ENCODE peak calls at places on chromosomes 2 and 18, in six cellular contexts. One of them, this sample, is unnamed.
A peak's percentile ranks its signal among the peaks of the same experiment; 100 is the strongest.

GRCh38 chr2:7269993-7270392 is 352.8 kb downstream of the RNF144A start:
- DNase-seq in heart left ventricle: no peak
- DNase-seq in sigmoid colon: no peak
- DNase-seq in RWPE2: no peak
- DNase-seq in hepatocyte: no peak
- DNase-seq in transverse colon: no peak
- DNase-seq in this sample: no peak

GRCh38 chr2:209969692-209970091 is 32.7 kb upstream of the RPE start:
- DNase-seq in heart left ventricle: no peak
- DNase-seq in sigmoid colon: no peak
- DNase-seq in RWPE2: no peak
- DNase-seq in hepatocyte: no peak
- DNase-seq in transverse colon: no peak
- DNase-seq in this sample: no peak

GRCh38 chr2:203240491-203240890 is 1.7 kb downstream of the CYP20A1 start:
- DNase-seq in heart left ventricle: no peak
- DNase-seq in sigmoid colon: no peak
- DNase-seq in RWPE2: no peak
- DNase-seq in hepatocyte: no peak
- DNase-seq in transverse colon: no peak
- DNase-seq in this sample: no peak

GRCh38 chr2:69017080-69017479 is 4.1 kb downstream of the ANTXR1 start:
- DNase-seq in heart left ventricle: no peak
- DNase-seq in sigmoid colon: peak; percentile 39
- DNase-seq in RWPE2: no peak
- DNase-seq in hepatocyte: peak; percentile 42
- DNase-seq in transverse colon: no peak
- DNase-seq in this sample: no peak

GRCh38 chr2:62672601-62673000 is 32.9 kb upstream of the EHBP1 start:
- DNase-seq in heart left ventricle: peak; percentile 28
- DNase-seq in sigmoid colon: no peak
- DNase-seq in RWPE2: no peak
- DNase-seq in hepatocyte: peak; percentile 56
- DNase-seq in transverse colon: no peak
- DNase-seq in this sample: no peak

GRCh38 chr18:79248495-79249078 is 147.1 kb upstream of the NFATC1 start:
- DNase-seq in heart left ventricle: no peak
- DNase-seq in sigmoid colon: no peak
- DNase-seq in RWPE2: no peak
- DNase-seq in hepatocyte: no peak
- DNase-seq in transverse colon: no peak
- DNase-seq in this sample: no peak

GRCh38 chr2:153232474-153232873 is 246.1 kb downstream of the RPRM start:
- DNase-seq in heart left ventricle: no peak
- DNase-seq in sigmoid colon: no peak
- DNase-seq in RWPE2: no peak
- DNase-seq in hepatocyte: no peak
- DNase-seq in transverse colon: no peak
- DNase-seq in this sample: no peak

GRCh38 chr2:109690822-109691541 is 76.8 kb downstream of the SOWAHC start:
- DNase-seq in heart left ventricle: peak; percentile 61
- DNase-seq in sigmoid colon: peak; percentile 88
- DNase-seq in RWPE2: no peak
- DNase-seq in hepatocyte: peak; percentile 76
- DNase-seq in transverse colon: peak; percentile 84
- DNase-seq in this sample: no peak

GRCh38 chr18:47457614-47458013 is 206.2 kb upstream of the SKOR2 start:
- DNase-seq in heart left ventricle: no peak
- DNase-seq in sigmoid colon: no peak
- DNase-seq in RWPE2: no peak
- DNase-seq in hepatocyte: no peak
- DNase-seq in transverse colon: peak; percentile 10
- DNase-seq in this sample: no peak

GRCh38 chr2:86439879-86440630 is 1.1 kb upstream of the KDM3A start:
- DNase-seq in heart left ventricle: no peak
- DNase-seq in sigmoid colon: no peak
- DNase-seq in RWPE2: no peak
- DNase-seq in hepatocyte: no peak
- DNase-seq in transverse colon: no peak
- DNase-seq in this sample: no peak

GRCh38 chr2:26562811-26563645 is 78.1 kb downstream of the CIB4 start:
- DNase-seq in heart left ventricle: peak; percentile 17
- DNase-seq in sigmoid colon: peak; percentile 68
- DNase-seq in RWPE2: peak; percentile 29
- DNase-seq in hepatocyte: no peak
- DNase-seq in transverse colon: peak; percentile 36
- DNase-seq in this sample: no peak

GRCh38 chr18:46660955-46661749 is 4.1 kb upstream of the LOXHD1 start:
- DNase-seq in heart left ventricle: no peak
- DNase-seq in sigmoid colon: no peak
- DNase-seq in RWPE2: no peak
- DNase-seq in hepatocyte: peak; percentile 35
- DNase-seq in transverse colon: no peak
- DNase-seq in this sample: no peak

GRCh38 chr2:172079838-172080640 is 5.3 kb upstream of the DLX1 start:
- DNase-seq in heart left ventricle: no peak
- DNase-seq in sigmoid colon: no peak
- DNase-seq in RWPE2: no peak
- DNase-seq in hepatocyte: no peak
- DNase-seq in transverse colon: no peak
- DNase-seq in this sample: no peak

GRCh38 chr2:241841181-241842066 is 17.3 kb downstream of the PDCD1 start:
- DNase-seq in heart left ventricle: peak; percentile 42
- DNase-seq in sigmoid colon: peak; percentile 58
- DNase-seq in RWPE2: no peak
- DNase-seq in hepatocyte: no peak
- DNase-seq in transverse colon: no peak
- DNase-seq in this sample: no peak

GRCh38 chr2:31318360-31319336 is 84.7 kb downstream of the EHD3 start:
- DNase-seq in heart left ventricle: peak; percentile 45
- DNase-seq in sigmoid colon: peak; percentile 70
- DNase-seq in RWPE2: no peak
- DNase-seq in hepatocyte: no peak
- DNase-seq in transverse colon: peak; percentile 49
- DNase-seq in this sample: no peak

GRCh38 chr2:28231110-28231621 is 161.5 kb upstream of the FOSL2 start:
- DNase-seq in heart left ventricle: peak; percentile 63
- DNase-seq in sigmoid colon: no peak
- DNase-seq in RWPE2: no peak
- DNase-seq in hepatocyte: no peak
- DNase-seq in transverse colon: no peak
- DNase-seq in this sample: no peak

GRCh38 chr2:126399001-126399400 is 257.0 kb upstream of the GYPC start:
- DNase-seq in heart left ventricle: no peak
- DNase-seq in sigmoid colon: no peak
- DNase-seq in RWPE2: no peak
- DNase-seq in hepatocyte: no peak
- DNase-seq in transverse colon: no peak
- DNase-seq in this sample: no peak
- TF ChIP-seq CTCF in heart left ventricle: no peak
- TF ChIP-seq CTCF in sigmoid colon: no peak
- TF ChIP-seq CTCF in RWPE2: no peak
- TF ChIP-seq CTCF in hepatocyte: no peak
- TF ChIP-seq CTCF in transverse colon: no peak
- TF ChIP-seq CTCF in this sample: no peak

DNA sequence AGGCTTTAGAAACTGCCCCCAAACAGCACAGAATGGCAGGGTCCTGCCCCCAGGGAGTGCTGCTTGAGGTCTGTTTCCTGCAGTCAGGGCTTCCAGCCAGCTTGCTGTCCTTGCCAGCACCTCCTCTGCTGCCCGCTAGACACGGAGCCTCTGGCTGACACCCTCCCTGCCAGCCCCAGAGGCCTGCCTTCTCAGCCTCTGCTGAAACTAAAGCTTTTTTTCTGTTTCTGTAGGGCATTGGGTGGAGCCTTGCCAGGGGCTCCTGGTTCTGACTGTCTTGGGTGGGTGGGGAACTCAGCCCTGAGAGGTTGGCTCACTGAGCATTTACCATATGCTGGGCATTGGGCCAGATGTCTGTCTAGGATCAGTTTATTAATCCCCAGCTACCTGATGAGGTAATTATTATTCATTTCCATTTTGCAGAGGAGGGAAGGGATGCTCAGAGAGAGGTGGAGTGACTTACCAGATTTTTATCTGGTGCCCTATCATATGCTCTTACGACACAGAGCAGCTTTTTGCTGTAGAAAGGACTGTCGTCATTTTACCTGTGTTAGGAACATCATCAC is 35.4 kb downstream of the INPP4A start:
- DNase-seq in heart left ventricle: peak; percentile 85
- DNase-seq in sigmoid colon: peak; percentile 84
- DNase-seq in RWPE2: peak; percentile 95
- DNase-seq in hepatocyte: peak; percentile 69
- DNase-seq in transverse colon: peak; percentile 67
- DNase-seq in this sample: no peak
- H3K4me3 ChIP-seq in heart left ventricle: no peak overlapping the region
- H3K4me3 ChIP-seq in sigmoid colon: no peak overlapping the region
- H3K4me3 ChIP-seq in RWPE2: no peak overlapping the region
- H3K4me3 ChIP-seq in hepatocyte: no peak overlapping the region
- H3K4me3 ChIP-seq in transverse colon: no peak overlapping the region
- H3K4me3 ChIP-seq in this sample: no peak overlapping the region

DNA sequence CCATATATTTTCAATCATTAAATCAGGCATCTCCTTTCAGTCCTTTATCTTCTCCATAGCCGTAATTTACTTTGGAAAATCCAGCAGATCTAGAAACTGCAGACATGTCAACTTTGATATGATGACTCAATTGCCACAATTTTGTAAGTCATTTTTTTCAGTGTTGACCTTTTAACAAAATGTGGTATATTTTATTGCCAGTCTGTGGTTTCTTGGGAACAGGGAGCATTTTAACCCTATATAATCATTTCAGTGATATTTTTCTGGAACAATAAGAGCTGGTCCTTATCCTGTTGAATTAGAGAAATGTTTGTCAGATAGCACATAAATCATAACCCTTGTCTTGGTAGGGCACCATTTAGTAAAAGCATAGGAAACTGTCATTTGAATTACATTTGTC is 90.9 kb upstream of the UBXN4 start:
- DNase-seq in heart left ventricle: no peak
- DNase-seq in sigmoid colon: no peak
- DNase-seq in RWPE2: no peak
- DNase-seq in hepatocyte: no peak
- DNase-seq in transverse colon: no peak
- DNase-seq in this sample: no peak
- H3K36me3 ChIP-seq in heart left ventricle: peaks cover 5% of the 10 kb centered on the region
- H3K36me3 ChIP-seq in sigmoid colon: peaks cover 4% of the 10 kb centered on the region
- H3K36me3 ChIP-seq in RWPE2: peaks cover 65% of the 10 kb centered on the region
- H3K36me3 ChIP-seq in hepatocyte: no peaks in the 10 kb centered on the region
- H3K36me3 ChIP-seq in transverse colon: peaks cover 7% of the 10 kb centered on the region
- H3K36me3 ChIP-seq in this sample: no peaks in the 10 kb centered on the region

GRCh38 chr2:127778850-127779249 is 32.1 kb downstream of the WDR33 start:
- DNase-seq in heart left ventricle: no peak
- DNase-seq in sigmoid colon: no peak
- DNase-seq in RWPE2: no peak
- DNase-seq in hepatocyte: no peak
- DNase-seq in transverse colon: no peak
- DNase-seq in this sample: no peak
- TF ChIP-seq CTCF in heart left ventricle: no peak
- TF ChIP-seq CTCF in sigmoid colon: no peak
- TF ChIP-seq CTCF in RWPE2: no peak
- TF ChIP-seq CTCF in hepatocyte: no peak
- TF ChIP-seq CTCF in transverse colon: no peak
- TF ChIP-seq CTCF in this sample: no peak

DNA sequence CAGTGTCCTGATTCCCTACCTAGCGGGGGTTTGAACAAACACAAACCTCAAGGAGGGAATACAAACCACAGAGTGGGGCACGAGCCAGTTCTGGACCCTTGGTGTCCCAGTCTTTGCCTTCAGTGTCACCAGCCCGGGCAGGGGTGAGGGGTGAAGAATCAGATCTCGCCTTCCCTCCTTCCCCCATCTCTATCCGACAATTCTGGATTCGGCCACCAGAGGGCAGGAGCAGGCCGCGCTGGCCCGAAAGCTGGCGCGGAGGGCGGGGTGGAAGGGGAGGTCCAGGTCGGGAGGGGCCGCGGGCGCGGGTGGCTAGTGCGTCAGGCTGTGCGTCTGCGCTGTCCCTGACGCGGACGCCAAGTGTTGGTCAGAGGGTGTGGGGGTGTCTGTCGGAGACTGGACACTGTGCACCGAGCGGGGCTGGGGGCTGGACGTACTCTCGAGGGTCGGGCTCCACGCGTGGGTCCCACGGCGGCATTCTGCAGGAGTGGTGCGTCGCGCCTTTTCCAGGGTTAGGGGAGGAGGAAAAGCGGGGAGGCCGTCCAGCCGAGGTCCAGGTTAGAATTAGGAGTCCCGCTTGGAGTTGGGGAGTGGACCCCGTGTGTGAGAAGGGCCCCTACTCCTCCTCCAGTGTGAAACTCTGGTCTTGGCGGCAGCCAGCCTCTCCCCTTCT is 2.9 kb upstream of the CRYBA2 start:
- DNase-seq in heart left ventricle: peak; percentile 87
- DNase-seq in sigmoid colon: peak; percentile 94
- DNase-seq in RWPE2: peak; percentile 87
- DNase-seq in hepatocyte: peak; percentile 94
- DNase-seq in transverse colon: peak; percentile 93
- DNase-seq in this sample: no peak
- H3K4me3 ChIP-seq in heart left ventricle: peak overlapping the region; percentile 37
- H3K4me3 ChIP-seq in sigmoid colon: peak overlapping the region; percentile 28
- H3K4me3 ChIP-seq in RWPE2: peak overlapping the region; percentile 18
- H3K4me3 ChIP-seq in hepatocyte: no peak overlapping the region
- H3K4me3 ChIP-seq in transverse colon: no peak overlapping the region
- H3K4me3 ChIP-seq in this sample: peak overlapping the region; percentile 40

DNA sequence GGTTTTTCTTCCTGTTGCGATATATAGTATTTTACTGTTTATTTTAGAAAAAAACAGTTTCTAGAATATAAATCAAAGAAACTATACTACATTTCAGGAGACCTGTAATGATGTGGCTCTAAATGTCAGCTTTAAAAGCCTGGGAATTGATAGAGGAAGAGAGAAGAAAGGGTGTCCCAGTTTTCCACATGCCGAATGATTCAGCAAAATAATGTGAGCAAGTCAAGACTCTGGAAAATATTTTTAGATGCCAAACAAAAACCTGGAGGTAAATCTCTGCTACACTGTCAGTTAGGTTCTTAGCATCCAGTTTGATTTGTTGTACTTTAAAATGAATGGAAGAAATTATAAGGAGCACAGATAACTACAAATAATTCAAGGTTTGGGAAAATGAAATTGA is 67.1 kb upstream of the DSG1 start:
- DNase-seq in heart left ventricle: no peak
- DNase-seq in sigmoid colon: no peak
- DNase-seq in RWPE2: no peak
- DNase-seq in hepatocyte: no peak
- DNase-seq in transverse colon: no peak
- DNase-seq in this sample: no peak
- H3K36me3 ChIP-seq in heart left ventricle: no peaks in the 10 kb centered on the region
- H3K36me3 ChIP-seq in sigmoid colon: no peaks in the 10 kb centered on the region
- H3K36me3 ChIP-seq in RWPE2: no peaks in the 10 kb centered on the region
- H3K36me3 ChIP-seq in hepatocyte: no peaks in the 10 kb centered on the region
- H3K36me3 ChIP-seq in transverse colon: no peaks in the 10 kb centered on the region
- H3K36me3 ChIP-seq in this sample: no peaks in the 10 kb centered on the region